ENCODE peak calls at places on chromosomes 6 and 20, in seven cellular contexts. Q is ELR; O is stimulated activated CD8-positive, alpha-beta memory T cell treated with anti-CD3 and anti-CD28 coated beads, Interleukin-7, amount 100 ng/mL, for 1 hour; R is G401; P is activated CD4-positive, alpha-beta T cell treated with anti-CD3 and anti-CD28 coated beads for 4 hours; J is stimulated activated CD4-positive, alpha-beta T cell treated with anti-CD3 and anti-CD28 coated beads, Interleukin-2, amount 100 ng/mL, for 24 hours; N is CD8-positive, alpha-beta T cell. W is an unnamed sample.

GRCh38 chr6:47292944-47293343 is 16.8 kb downstream of the TNFRSF21 start:
- DNase-seq in R (no peak), J (no peak), N (no peak), O (no peak), P (no peak), Q (peak; percentile 84), W (no peak)

GRCh38 chr6:119259027-119259426 is 90.5 kb downstream of the MAN1A1 start:
- DNase-seq in J (no peak), O (no peak), Q (no peak), N (no peak), R (no peak), P (no peak), W (no peak)

GRCh38 chr6:81834141-81834621 is 81.7 kb upstream of the TENT5A start:
- DNase-seq in O (no peak), R (no peak), P (no peak), N (no peak), Q (peak; percentile 71), J (no peak), W (no peak)

GRCh38 chr6:351867-352289 is 39.7 kb upstream of the IRF4 start:
- DNase-seq in J (no peak), R (no peak), N (no peak), P (no peak), Q (no peak), O (no peak), W (no peak)

GRCh38 chr20:40922865-40923264 is 105.8 kb upstream of the TOP1 start:
- DNase-seq in P (no peak), Q (no peak), R (no peak), J (no peak), N (no peak), O (no peak), W (no peak)

GRCh38 chr6:126267621-126268020 is 72.3 kb upstream of the CENPW start:
- DNase-seq in Q (no peak), R (no peak), P (no peak), O (no peak), J (no peak), N (no peak), W (peak; percentile 57)

GRCh38 chr6:14932485-14933178 is 313.2 kb upstream of the JARID2 start:
- DNase-seq in J (no peak), N (no peak), Q (no peak), R (peak; percentile 22), P (no peak), O (no peak), W (no peak)

GRCh38 chr6:158817298-158818007 is 1.7 kb downstream of the EZR start:
- DNase-seq in P (peak; percentile 22), N (no peak), J (no peak), R (no peak), O (no peak), Q (peak; percentile 51), W (peak; percentile 69)

GRCh38 chr6:130326496-130326895 is 39.3 kb upstream of the TMEM200A start:
- DNase-seq in P (no peak), Q (no peak), J (no peak), O (no peak), N (no peak), R (no peak), W (no peak)

GRCh38 chr6:30077218-30077617 is 1.6 kb upstream of the RNF39 start:
- DNase-seq in Q (no peak), N (no peak), J (no peak), P (no peak), R (no peak), O (no peak), W (no peak)

GRCh38 chr6:25389501-25389900 is 110.3 kb downstream of the CARMIL1 start:
- DNase-seq in P (no peak), R (peak; percentile 22), Q (peak; percentile 4), O (no peak), N (no peak), J (no peak), W (no peak)

GRCh38 chr20:43736588-43737091 is 9.8 kb upstream of the GTSF1L start:
- DNase-seq in P (no peak), N (no peak), J (peak; percentile 34), Q (no peak), R (no peak), O (no peak), W (peak; percentile 39)

GRCh38 chr20:57835462-57836455 is 125.9 kb upstream of the PMEPA1 start:
- DNase-seq in Q (no peak), O (no peak), N (no peak), P (no peak), J (no peak), R (no peak), W (peak; percentile 68)

GRCh38 chr6:12592634-12593033 is 123.9 kb upstream of the PHACTR1 start:
- DNase-seq in O (no peak), Q (peak; percentile 40), J (no peak), P (no peak), R (no peak), N (no peak), W (no peak)

GRCh38 chr6:52161689-52162438 is 24.3 kb upstream of the IL17A start:
- DNase-seq in J (peak; percentile 26), R (no peak), N (no peak), P (no peak), O (no peak), Q (no peak), W (no peak)

GRCh38 chr6:137237413-137238170 is 18.4 kb upstream of the IFNGR1 start:
- DNase-seq in O (no peak), J (no peak), P (no peak), N (no peak), Q (peak; percentile 91), R (no peak), W (no peak)

GRCh38 chr6:170202416-170203135 is 88.3 kb downstream of the DLL1 start:
- DNase-seq in P (no peak), J (peak; percentile 9), Q (no peak), O (no peak), N (no peak), R (no peak), W (no peak)

GRCh38 chr6:139588734-139589418 is 214.4 kb upstream of the CITED2 start:
- DNase-seq in J (no peak), P (no peak), R (no peak), N (no peak), Q (peak; percentile 84), O (no peak), W (no peak)

GRCh38 chr6:16238658-16239089 is 287 bp downstream of the GMPR start:
- DNase-seq in P (peak; percentile 9), Q (no peak), O (no peak), J (no peak), N (no peak), R (no peak), W (no peak)

GRCh38 chr20:1205802-1206201 is 2.5 kb downstream of the C20orf202 start:
- DNase-seq in R (no peak), N (no peak), P (no peak), O (no peak), J (no peak), Q (no peak), W (no peak)

GRCh38 chr6:111416529-111416928 is 66.5 kb downstream of the REV3L start:
- DNase-seq in J (no peak), P (no peak), R (peak; percentile 36), O (no peak), N (no peak), Q (no peak), W (no peak)

GRCh38 chr20:35008411-35009342 is 53.0 kb downstream of the MYH7B start:
- DNase-seq in J (no peak), O (no peak), N (no peak), P (no peak), Q (no peak), R (no peak), W (no peak)

GRCh38 chr6:142635130-142635529 is 309.8 kb downstream of the HIVEP2 start:
- DNase-seq in O (no peak), Q (peak; percentile 77), J (no peak), N (no peak), P (no peak), R (no peak), W (no peak)

GRCh38 chr20:7195704-7196103 is 428.2 kb downstream of the BMP2 start:
- DNase-seq in O (no peak), Q (peak; percentile 4), N (no peak), P (no peak), R (no peak), J (no peak), W (no peak)

GRCh38 chr6:152221806-152222628 is 414.5 kb downstream of the ESR1 start:
- DNase-seq in O (no peak), J (no peak), R (no peak), P (no peak), Q (no peak), N (no peak), W (no peak)

GRCh38 chr6:49001856-49002255 is 461.2 kb downstream of the MMUT start:
- DNase-seq in Q (peak; percentile 50), P (no peak), N (no peak), O (no peak), R (peak; percentile 95), J (no peak), W (no peak)

GRCh38 chr6:166784691-166785090 is 157.6 kb upstream of the RPS6KA2 start:
- DNase-seq in J (no peak), P (no peak), Q (no peak), R (no peak), N (no peak), O (no peak), W (no peak)

GRCh38 chr6:21601932-21602390 is 8.4 kb downstream of the SOX4 start:
- DNase-seq in R (no peak), Q (no peak), P (no peak), J (no peak), O (no peak), N (no peak), W (no peak)

GRCh38 chr6:76166874-76167273 is 94.4 kb upstream of the IMPG1 start:
- DNase-seq in O (no peak), N (no peak), R (no peak), Q (no peak), P (no peak), J (no peak), W (no peak)

GRCh38 chr20:25511183-25511582 is 74.1 kb downstream of the NINL start:
- DNase-seq in R (no peak), N (no peak), O (no peak), J (no peak), Q (no peak), P (no peak), W (no peak)

GRCh38 chr20:16701296-16701695 is 28.5 kb upstream of the SNRPB2 start:
- DNase-seq in R (no peak), P (no peak), Q (peak; percentile 25), O (no peak), N (no peak), J (no peak), W (no peak)

GRCh38 chr6:28657756-28658465 is 132.2 kb downstream of the GPX5 start:
- DNase-seq in P (peak; percentile 8), N (no peak), Q (peak; percentile 79), J (peak; percentile 73), R (peak; percentile 87), O (no peak), W (peak; percentile 76)

GRCh38 chr6:163850874-163851273 is 436.4 kb downstream of the QKI start:
- DNase-seq in J (no peak), R (no peak), Q (no peak), P (no peak), O (no peak), N (no peak), W (no peak)

GRCh38 chr20:31484001-31484400 is 8.9 kb downstream of the REM1 start:
- DNase-seq in R (no peak), Q (no peak), O (no peak), J (no peak), P (no peak), N (no peak), W (peak; percentile 49)

GRCh38 chr20:11159728-11160127 is 485.9 kb upstream of the JAG1 start:
- DNase-seq in R (peak; percentile 12), N (no peak), J (no peak), P (no peak), O (no peak), Q (no peak), W (peak; percentile 46)

GRCh38 chr6:26121141-26122004 is 34.1 kb downstream of the HFE start:
- DNase-seq in P (no peak), N (no peak), R (no peak), O (no peak), Q (peak; percentile 72), J (no peak), W (peak; percentile 53)

W was measured in left kidney.